ENCODE peak calls at places on chromosomes 13 and 19, in eight cellular contexts. R is nucleus accumbens, V is LHCN-M2, S is AG09319, X is EL, D is fibroblast of gingiva, E is left colon, G is KG1. K is an unnamed sample.

GRCh38 chr19:53989600-53990533 is 1.6 kb upstream of the CACNG6 start:
- DNase-seq in R (no peak), V (no peak), E (no peak), D (no peak), X (no peak), S (no peak), G (no peak), K (no peak)

GRCh38 chr19:19943848-19944582 is 43.3 kb downstream of the ZNF93 start:
- DNase-seq in S (no peak), D (no peak), E (no peak), V (no peak), X (no peak), R (no peak), G (no peak), K (no peak)

GRCh38 chr19:19591133-19591825 is 27.2 kb downstream of the PBX4 start:
- DNase-seq in D (peak), S (peak), R (no peak), V (peak), G (no peak), X (peak), E (peak), K (peak)

GRCh38 chr19:53037101-53038097 is 7.1 kb upstream of the ERVV-2 start:
- DNase-seq in X (peak), R (peak), S (peak), V (peak), E (no peak), D (peak), G (no peak), K (no peak)

GRCh38 chr19:17686027-17686511 is 2.1 kb downstream of the UNC13A start:
- DNase-seq in D (no peak), X (peak), G (no peak), E (no peak), R (peak), S (no peak), V (no peak), K (no peak)

GRCh38 chr19:11626252-11626651 is 29.0 kb downstream of the ZNF627 start:
- DNase-seq in X (no peak), R (no peak), E (no peak), S (no peak), G (no peak), V (no peak), D (no peak), K (no peak)

GRCh38 chr13:44084146-44084545 is 204.4 kb downstream of the LACC1 start:
- DNase-seq in G (no peak), S (no peak), E (no peak), V (no peak), R (no peak), D (no peak), X (no peak), K (no peak)

GRCh38 chr13:71358218-71358617 is 508.8 kb downstream of the DACH1 start:
- DNase-seq in E (no peak), D (no peak), G (no peak), R (no peak), S (no peak), X (no peak), V (no peak), K (no peak)

GRCh38 chr13:97743946-97744345 is 209.5 kb upstream of the IPO5 start:
- DNase-seq in X (peak), E (no peak), V (peak), D (peak), S (no peak), G (no peak), R (no peak), K (no peak)

GRCh38 chr13:99681695-99682094 is 180.4 kb downstream of the TM9SF2 start:
- DNase-seq in E (no peak), V (no peak), R (no peak), G (no peak), S (no peak), X (no peak), D (no peak), K (no peak)

GRCh38 chr13:40228981-40229380 is 437.5 kb downstream of the FOXO1 start:
- DNase-seq in G (no peak), R (no peak), D (no peak), S (no peak), E (no peak), V (no peak), X (no peak), K (no peak)

GRCh38 chr13:29546662-29547061 is 48.8 kb downstream of the SLC7A1 start:
- DNase-seq in D (no peak), G (no peak), R (no peak), V (no peak), X (no peak), S (no peak), E (no peak), K (no peak)

GRCh38 chr13:104571161-104571889 is 1505.1 kb upstream of the SLC10A2 start:
- DNase-seq in D (peak), S (no peak), V (peak), X (peak), G (no peak), R (peak), E (peak), K (peak)

GRCh38 chr13:37666036-37666435 is 67.5 kb upstream of the POSTN start:
- DNase-seq in D (no peak), G (no peak), S (no peak), R (no peak), V (no peak), E (no peak), X (no peak), K (no peak)

GRCh38 chr19:11560404-11560988 is 1.5 kb upstream of the ELOF1 start:
- DNase-seq in G (peak), V (peak), E (no peak), X (peak), S (peak), D (peak), R (no peak), K (peak)

GRCh38 chr19:40279761-40280607 is 5.2 kb downstream of the AKT2 start:
- DNase-seq in X (no peak), S (no peak), D (no peak), G (no peak), V (no peak), E (peak), R (no peak), K (no peak)

GRCh38 chr19:17496337-17496997 is 15.0 kb upstream of the PGLS start:
- DNase-seq in D (peak), S (no peak), X (peak), E (peak), V (no peak), G (peak), R (no peak), K (peak)

GRCh38 chr13:40986328-40986856 is 32.7 kb downstream of the ELF1 start:
- DNase-seq in G (no peak), D (peak), X (no peak), S (no peak), R (no peak), V (peak), E (no peak), K (no peak)

GRCh38 chr13:90552702-90553101 is 794.8 kb upstream of the MIR17HG start:
- DNase-seq in S (no peak), X (no peak), E (no peak), R (no peak), V (no peak), D (no peak), G (no peak), K (no peak)

GRCh38 chr19:45123440-45123850 is 30.5 kb downstream of the PPP1R37 start:
- DNase-seq in V (no peak), R (no peak), G (no peak), X (no peak), E (no peak), S (no peak), D (no peak), K (no peak)

GRCh38 chr19:35124098-35125060 is 8.8 kb downstream of the FXYD3 start:
- DNase-seq in D (peak), G (no peak), X (peak), S (peak), V (peak), R (peak), E (peak), K (peak)

GRCh38 chr19:10518444-10519361 is 1.5 kb upstream of the S1PR5 start:
- DNase-seq in E (no peak), X (no peak), D (no peak), V (no peak), R (peak), S (no peak), G (no peak), K (no peak)

GRCh38 chr13:95298971-95299627 is 2.2 kb downstream of the ABCC4 start:
- DNase-seq in X (peak), E (no peak), R (no peak), G (no peak), D (peak), V (peak), S (no peak), K (no peak)

GRCh38 chr13:92175330-92175729 is 776.9 kb downstream of the GPC5 start:
- DNase-seq in X (peak), S (no peak), E (no peak), D (peak), G (peak), R (no peak), V (peak), K (no peak)

GRCh38 chr13:25971077-25971476 is 80.7 kb downstream of the SHISA2 start:
- DNase-seq in S (no peak), G (no peak), D (no peak), X (no peak), V (no peak), R (no peak), E (no peak), K (no peak)

GRCh38 chr13:27171244-27171829 is at the start of gene USP12:
- DNase-seq in E (no peak), D (peak), S (no peak), R (no peak), X (no peak), G (no peak), V (no peak), K (no peak)

GRCh38 chr13:28636078-28636477 is 22.9 kb upstream of the POMP start:
- DNase-seq in D (peak), G (no peak), X (peak), V (peak), R (no peak), E (no peak), S (peak), K (no peak)

GRCh38 chr13:110771194-110771593 is 57.7 kb downstream of the ING1 start:
- DNase-seq in D (no peak), V (no peak), R (no peak), S (no peak), E (no peak), G (no peak), X (peak), K (no peak)

GRCh38 chr19:42140125-42140754 is 8.0 kb upstream of the POU2F2 start:
- DNase-seq in V (peak), G (no peak), R (no peak), X (peak), S (no peak), D (peak), E (no peak), K (peak)

GRCh38 chr13:113816925-113817859 is 46.7 kb downstream of the GAS6 start:
- DNase-seq in S (no peak), D (peak), X (peak), G (no peak), R (peak), E (peak), V (peak), K (peak)

GRCh38 chr13:91564422-91564821 is 166.0 kb downstream of the GPC5 start:
- DNase-seq in D (no peak), G (no peak), S (no peak), X (no peak), V (no peak), E (no peak), R (no peak), K (no peak)

K was measured in lung.